ENCODE peak calls at places on chromosome 20, in five cellular contexts. D is lower leg skin, O is OCI-LY7, H is AG04450, M is ovary. K is an unnamed sample.

GRCh38 chr20:46814366-46815232 is 80.0 kb upstream of the EYA2 start:
- DNase-seq in O (no peak), D (peak), M (no peak), H (peak), K (no peak)

GRCh38 chr20:46520976-46521579 is 7.7 kb upstream of the ZNF334 start:
- DNase-seq in D (no peak), M (no peak), O (peak), H (peak), K (peak)

GRCh38 chr20:15406072-15406471 is 1068.7 kb upstream of the FLRT3 start:
- DNase-seq in D (no peak), O (no peak), M (no peak), H (no peak), K (no peak)

GRCh38 chr20:46199198-46199597 is 81.1 kb downstream of the CD40 start:
- DNase-seq in M (no peak), H (no peak), O (no peak), D (no peak), K (no peak)

GRCh38 chr20:25044660-25045342 is 13.1 kb downstream of the ACSS1 start:
- DNase-seq in M (peak), H (no peak), O (no peak), D (peak), K (no peak)

GRCh38 chr20:44809380-44810060 is 826 bp downstream of the RIMS4 start:
- DNase-seq in O (no peak), H (no peak), D (peak), M (no peak), K (no peak)

GRCh38 chr20:39851459-39851858 is 837.6 kb downstream of the MAFB start:
- DNase-seq in H (peak), O (no peak), M (no peak), D (no peak), K (no peak)

GRCh38 chr20:58669287-58670006 is 18.4 kb downstream of the STX16 start:
- DNase-seq in M (no peak), H (no peak), O (peak), D (no peak), K (peak)

GRCh38 chr20:21704408-21705385 is 767 bp upstream of the PAX1 start:
- DNase-seq in H (no peak), D (no peak), M (no peak), O (no peak), K (no peak)

GRCh38 chr20:3162080-3162611 is 2.5 kb upstream of the FASTKD5 start:
- DNase-seq in O (no peak), M (no peak), D (peak), H (no peak), K (peak)

GRCh38 chr20:2378893-2379292 is 1.8 kb upstream of the TGM6 start:
- DNase-seq in D (peak), M (no peak), H (no peak), O (no peak), K (no peak)

GRCh38 chr20:36569847-36570429 is 3.5 kb upstream of the TGIF2 start:
- DNase-seq in D (no peak), M (no peak), O (no peak), H (no peak), K (no peak)

GRCh38 chr20:63067721-63068560 is 61.2 kb upstream of the BHLHE23 start:
- DNase-seq in O (no peak), M (no peak), H (no peak), D (peak), K (no peak)

GRCh38 chr20:4272225-4272624 is 256.9 kb upstream of the RNF24 start:
- DNase-seq in O (no peak), M (no peak), D (no peak), H (no peak), K (no peak)

GRCh38 chr20:62856931-62857619 is 4.5 kb downstream of the TCFL5 start:
- DNase-seq in O (no peak), H (no peak), D (no peak), M (peak), K (no peak)

GRCh38 chr20:21623074-21623780 is 82.2 kb upstream of the PAX1 start:
- DNase-seq in M (no peak), D (no peak), H (no peak), O (peak), K (no peak)

GRCh38 chr20:38353298-38353697 is 7.0 kb downstream of the LBP start:
- DNase-seq in O (peak), H (no peak), D (no peak), M (no peak), K (no peak)

GRCh38 chr20:20593447-20594170 is 118.8 kb downstream of the RALGAPA2 start:
- DNase-seq in M (peak), H (peak), O (peak), D (no peak), K (peak)
- TF ChIP-seq CTCF in M (no peak), H (peak), O (peak), D (no peak), K (peak)

DNA sequence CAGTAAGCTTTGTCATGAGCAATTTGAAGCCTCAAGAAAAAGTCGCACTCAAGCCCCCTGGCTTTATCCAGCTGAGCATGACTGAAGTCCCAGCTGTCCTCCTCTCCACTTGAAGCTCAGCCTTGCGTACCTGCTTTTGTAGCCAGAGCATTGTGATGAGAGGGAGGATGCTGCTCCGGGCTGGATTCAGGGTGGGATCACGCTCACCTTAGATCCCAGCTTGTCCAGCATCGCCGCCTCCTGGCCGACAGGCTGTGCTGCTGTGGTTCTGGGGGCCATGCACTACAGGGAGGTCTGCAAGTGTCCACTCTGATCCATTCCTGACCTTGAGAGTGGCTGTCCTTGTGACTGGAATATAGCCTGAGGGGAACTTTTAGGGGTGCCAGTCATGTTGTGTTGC is 495.6 kb downstream of the CDH26 start:
- DNase-seq in O (peak), M (no peak), H (no peak), D (no peak), K (no peak)
- TF ChIP-seq CTCF in O (peak), M (no peak), H (peak), D (no peak), K (no peak)

GRCh38 chr20:31770243-31770642 is 31.2 kb downstream of the TPX2 start:
- DNase-seq in M (no peak), D (no peak), H (no peak), O (no peak), K (no peak)

GRCh38 chr20:31769681-31770080 is 30.6 kb downstream of the TPX2 start:
- DNase-seq in O (no peak), H (no peak), D (no peak), M (no peak), K (no peak)

DNA sequence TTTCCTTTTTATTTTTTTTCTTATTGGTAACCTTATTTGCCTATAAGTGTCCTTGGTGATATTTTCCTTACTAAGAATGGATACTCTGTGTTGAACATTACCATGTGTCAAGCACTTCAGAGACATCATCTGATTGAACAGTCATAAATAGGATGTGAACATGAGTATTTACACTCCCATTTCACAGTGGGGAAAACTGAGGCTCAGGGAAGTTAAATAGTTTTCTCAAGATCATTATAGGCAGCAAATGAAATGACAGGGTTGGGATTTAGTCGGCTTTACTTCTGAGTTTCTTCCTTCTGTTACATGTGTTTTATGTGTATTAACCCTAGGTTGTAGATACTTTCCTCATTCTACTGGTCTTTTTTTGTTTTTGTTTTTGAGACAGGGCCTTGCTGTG is 35.3 kb downstream of the TPX2 start:
- DNase-seq in D (no peak), M (no peak), O (no peak), H (no peak), K (no peak)
- TF ChIP-seq CTCF in D (no peak), M (no peak), O (no peak), H (no peak), K (no peak)

GRCh38 chr20:17442588-17442987 is 88.6 kb downstream of the BFSP1 start:
- DNase-seq in H (no peak), O (peak), M (no peak), D (no peak), K (no peak)
- TF ChIP-seq CTCF in H (no peak), O (peak), M (no peak), D (no peak), K (no peak)

GRCh38 chr20:57609842-57610167 is 10.4 kb downstream of the ZBP1 start:
- DNase-seq in H (no peak), D (no peak), M (no peak), O (no peak), K (no peak)
- TF ChIP-seq CTCF in H (peak), D (no peak), M (no peak), O (peak), K (no peak)

GRCh38 chr20:23938118-23938438 is 50.5 kb downstream of the GGTLC1 start:
- DNase-seq in O (no peak), H (no peak), D (no peak), M (no peak), K (no peak)

GRCh38 chr20:23939063-23939462 is 49.5 kb downstream of the GGTLC1 start:
- DNase-seq in D (no peak), H (no peak), M (no peak), O (no peak), K (no peak)

GRCh38 chr20:23946206-23946605 is 42.4 kb downstream of the GGTLC1 start:
- DNase-seq in M (no peak), D (no peak), H (no peak), O (no peak), K (no peak)

GRCh38 chr20:23939641-23940040 is 48.9 kb downstream of the GGTLC1 start:
- DNase-seq in O (no peak), M (no peak), D (no peak), H (no peak), K (no peak)

GRCh38 chr20:23943304-23943703 is 45.3 kb downstream of the GGTLC1 start:
- DNase-seq in H (no peak), M (no peak), O (no peak), D (no peak), K (no peak)
- TF ChIP-seq CTCF in H (no peak), M (no peak), O (no peak), D (no peak), K (no peak)

DNA sequence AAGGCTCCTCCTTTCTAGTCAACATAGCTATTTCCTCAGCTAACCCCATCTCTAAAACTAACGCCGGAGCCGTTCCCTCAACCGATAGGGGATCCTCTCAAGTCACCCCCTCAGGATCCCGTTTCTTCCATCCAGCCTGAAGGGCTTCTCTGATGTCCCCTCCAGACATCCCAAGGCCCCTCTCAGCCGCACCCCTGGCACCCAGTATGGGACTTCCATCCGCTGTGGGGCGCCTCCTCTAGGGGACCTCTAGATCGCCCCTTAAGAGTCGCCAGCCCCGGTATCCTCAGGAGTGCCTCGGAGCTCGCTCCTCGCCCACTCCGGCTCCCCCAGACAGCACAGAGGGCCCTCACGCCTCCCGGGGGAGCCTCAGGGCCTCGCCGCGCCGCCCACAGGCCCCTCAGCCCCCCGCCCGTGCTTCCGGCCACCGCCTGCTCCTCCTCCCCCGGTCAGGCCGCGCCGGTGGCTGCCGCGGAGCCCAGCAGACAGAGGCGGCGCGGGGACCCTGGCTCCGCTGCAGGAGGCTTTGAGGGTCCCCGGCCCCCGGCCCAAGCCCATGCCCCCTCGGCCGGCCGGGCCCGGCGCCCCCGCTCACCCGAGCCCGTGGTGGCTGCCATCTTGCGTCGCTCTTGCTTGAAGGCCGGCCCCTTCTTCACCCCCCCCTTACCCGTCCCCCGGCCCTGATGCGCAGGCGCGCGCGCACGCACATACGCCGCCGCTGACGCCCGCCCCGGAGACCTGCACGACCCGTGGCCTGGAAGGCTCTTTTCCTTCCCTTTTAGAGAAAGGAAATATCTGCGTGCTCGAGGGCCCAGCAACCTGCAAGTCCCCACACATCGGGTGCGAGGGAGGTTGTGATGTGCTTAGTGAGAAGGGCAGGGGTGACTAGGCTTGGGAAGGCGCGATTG is at the start of gene UBE2V1:
- DNase-seq in D (peak), O (peak), M (peak), H (peak), K (peak)
- TF ChIP-seq CTCF in D (no peak), O (peak), M (peak), H (peak), K (peak)

DNA sequence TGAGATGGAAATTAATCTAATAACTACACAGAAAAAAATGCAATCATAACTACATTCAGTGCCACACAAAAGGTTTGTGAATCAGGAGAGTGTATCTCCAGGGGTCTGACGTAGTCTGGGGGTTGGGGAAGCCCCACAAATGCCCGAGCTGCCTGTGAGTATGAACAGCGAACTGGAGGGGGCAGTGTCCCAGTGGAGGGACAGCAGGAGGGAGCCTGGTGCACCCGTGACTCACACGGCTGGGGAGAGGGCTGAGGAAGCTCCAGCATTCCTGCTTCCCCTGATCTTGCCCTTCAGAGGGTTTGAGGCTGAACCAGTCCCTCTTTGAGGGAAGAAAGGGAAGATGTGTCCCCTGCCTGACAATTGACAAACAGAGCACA is 78.9 kb downstream of the CDH26 start:
- DNase-seq in M (no peak), H (no peak), O (no peak), D (no peak), K (no peak)
- TF ChIP-seq CTCF in M (no peak), H (peak), O (no peak), D (no peak), K (no peak)

GRCh38 chr20:31937820-31938219 is 14.0 kb downstream of the PDRG1 start:
- DNase-seq in M (no peak), O (no peak), D (no peak), H (no peak), K (no peak)

GRCh38 chr20:31934491-31934890 is 17.4 kb downstream of the PDRG1 start:
- DNase-seq in M (no peak), D (no peak), H (no peak), O (no peak), K (no peak)

GRCh38 chr20:31933698-31934097 is 18.1 kb downstream of the PDRG1 start:
- DNase-seq in H (no peak), D (no peak), M (no peak), O (no peak), K (no peak)

GRCh38 chr20:31936430-31936829 is 15.4 kb downstream of the PDRG1 start:
- DNase-seq in O (no peak), M (no peak), H (no peak), D (no peak), K (no peak)

GRCh38 chr20:31934968-31935764 is 16.7 kb downstream of the PDRG1 start:
- DNase-seq in M (no peak), H (no peak), D (no peak), O (peak), K (no peak)
- TF ChIP-seq CTCF in M (no peak), H (no peak), D (no peak), O (peak), K (no peak)

K was measured in GM13977.